ENCODE peak calls at places on chromosomes 5 and 9, in five cellular contexts. Z, D, P, Q and O are unnamed samples. For H3K4me1, the result is how much of the 10 kb centered on the place peaks cover.

GRCh38 chr5:140840978-140841962 is at the start of gene PCDHA8:
- DNase-seq in Z (no peak), D (no peak), P (no peak), Q (no peak), O (no peak)

GRCh38 chr5:136036991-136037705 is 8.4 kb downstream of the TGFBI start:
- DNase-seq in D (no peak), Q (no peak), P (peak), Z (peak), O (no peak)

GRCh38 chr5:107933326-107933725 is 262.6 kb upstream of the EFNA5 start:
- DNase-seq in Z (no peak), Q (no peak), D (no peak), P (no peak), O (no peak)

GRCh38 chr9:89802809-89803355 is 198.1 kb downstream of the GADD45G start:
- DNase-seq in Q (peak), P (no peak), Z (no peak), D (peak), O (peak)

GRCh38 chr5:160230686-160231527 is 1.6 kb downstream of the FABP6 start:
- DNase-seq in Q (no peak), D (peak), Z (no peak), P (no peak), O (no peak)

GRCh38 chr5:65760504-65761275 is 38.7 kb downstream of the NLN start:
- DNase-seq in P (peak), Q (no peak), D (no peak), Z (peak), O (no peak)

GRCh38 chr5:172194985-172195774 is 1.2 kb downstream of the EFCAB9 start:
- DNase-seq in Z (no peak), Q (no peak), D (no peak), P (no peak), O (no peak)

GRCh38 chr5:63894690-63895089 is 67.6 kb downstream of the HTR1A start:
- DNase-seq in P (no peak), Q (no peak), Z (no peak), D (no peak), O (no peak)

GRCh38 chr5:63555874-63556273 is 406.4 kb downstream of the HTR1A start:
- DNase-seq in D (no peak), Q (no peak), Z (no peak), P (no peak), O (no peak)

GRCh38 chr5:145362261-145362660 is 472.9 kb downstream of the PRELID2 start:
- DNase-seq in P (no peak), Q (no peak), D (no peak), Z (no peak), O (no peak)

GRCh38 chr9:114221706-114222465 is 66.5 kb downstream of the COL27A1 start:
- DNase-seq in Q (no peak), D (no peak), P (no peak), Z (no peak), O (no peak)

GRCh38 chr9:37215456-37216229 is 95.3 kb downstream of the ZCCHC7 start:
- DNase-seq in P (no peak), D (no peak), Q (no peak), Z (no peak), O (no peak)

GRCh38 chr5:55044093-55044492 is 20.0 kb downstream of the GZMK start:
- DNase-seq in P (no peak), Q (no peak), D (no peak), Z (no peak), O (no peak)

GRCh38 chr5:74916831-74917710 is 50.9 kb upstream of the FAM169A start:
- DNase-seq in P (no peak), Z (no peak), Q (no peak), D (no peak), O (no peak)

GRCh38 chr9:130835441-130836298 is 616 bp downstream of the ABL1 start:
- DNase-seq in P (peak), Z (no peak), Q (no peak), D (peak), O (peak)

GRCh38 chr9:78121488-78121887 is 89.9 kb upstream of the GNAQ start:
- DNase-seq in P (peak), Q (peak), Z (peak), D (peak), O (peak)

GRCh38 chr5:149325166-149325735 is 20.0 kb upstream of the GRPEL2 start:
- DNase-seq in Z (no peak), D (no peak), Q (no peak), P (no peak), O (no peak)

GRCh38 chr9:116870566-116870965 is 183.5 kb downstream of the TRIM32 start:
- DNase-seq in Z (no peak), Q (no peak), P (no peak), D (no peak), O (no peak)

GRCh38 chr5:52956915-52957747 is 32.0 kb upstream of the ITGA2 start:
- DNase-seq in Q (no peak), Z (no peak), P (no peak), D (no peak), O (no peak)

GRCh38 chr9:6766606-6767005 is 8.8 kb downstream of the KDM4C start:
- DNase-seq in D (no peak), P (no peak), Z (no peak), Q (no peak), O (no peak)

GRCh38 chr9:69546265-69546664 is 125.9 kb downstream of the APBA1 start:
- DNase-seq in Q (no peak), Z (no peak), P (no peak), D (no peak), O (no peak)

GRCh38 chr5:42756630-42757601 is at the start of gene CCDC152:
- DNase-seq in D (peak), Q (no peak), Z (peak), P (peak), O (peak)

GRCh38 chr5:157189223-157189622 is 8.6 kb downstream of the ITK start:
- DNase-seq in Z (no peak), Q (no peak), P (no peak), D (no peak), O (no peak)

GRCh38 chr5:157186309-157187045 is 5.8 kb downstream of the ITK start:
- DNase-seq in Z (no peak), Q (no peak), P (no peak), D (no peak), O (no peak)

GRCh38 chr5:157184117-157184516 is 3.5 kb downstream of the ITK start:
- DNase-seq in D (no peak), Z (no peak), Q (no peak), P (no peak), O (no peak)

GRCh38 chr5:157188270-157188669 is 7.6 kb downstream of the ITK start:
- DNase-seq in Q (no peak), D (no peak), Z (no peak), P (no peak), O (no peak)

GRCh38 chr5:157187046-157187754 is 6.6 kb downstream of the ITK start:
- DNase-seq in D (no peak), Z (no peak), P (no peak), Q (no peak), O (no peak)
- H3K4me1 ChIP-seq in D (under half), Z (under half), P (half or more), Q (under half), O (under half)

GRCh38 chr5:99773290-99773689 is 761.9 kb upstream of the FAM174A start:
- DNase-seq in P (no peak), Q (no peak), D (no peak), Z (no peak), O (no peak)
- H3K4me1 ChIP-seq in P (under half), Q (under half), D (under half), Z (under half), O (under half)

GRCh38 chr5:134275822-134276221 is 49.9 kb upstream of the PPP2CA start:
- DNase-seq in D (no peak), Z (no peak), P (no peak), Q (no peak), O (no peak)
- H3K4me1 ChIP-seq in D (under half), Z (under half), P (under half), Q (under half), O (under half)

GRCh38 chr9:91157891-91158660 is 203.6 kb downstream of the AUH start:
- DNase-seq in D (no peak), P (no peak), Z (no peak), Q (no peak), O (no peak)

GRCh38 chr9:91160599-91161464 is 200.9 kb downstream of the AUH start:
- DNase-seq in Q (no peak), P (no peak), Z (no peak), D (no peak), O (no peak)

GRCh38 chr9:91159664-91160121 is 202.0 kb downstream of the AUH start:
- DNase-seq in Z (no peak), D (peak), Q (no peak), P (no peak), O (peak)

GRCh38 chr9:91160181-91160580 is 201.5 kb downstream of the AUH start:
- DNase-seq in D (no peak), Q (no peak), Z (no peak), P (no peak), O (no peak)

DNA sequence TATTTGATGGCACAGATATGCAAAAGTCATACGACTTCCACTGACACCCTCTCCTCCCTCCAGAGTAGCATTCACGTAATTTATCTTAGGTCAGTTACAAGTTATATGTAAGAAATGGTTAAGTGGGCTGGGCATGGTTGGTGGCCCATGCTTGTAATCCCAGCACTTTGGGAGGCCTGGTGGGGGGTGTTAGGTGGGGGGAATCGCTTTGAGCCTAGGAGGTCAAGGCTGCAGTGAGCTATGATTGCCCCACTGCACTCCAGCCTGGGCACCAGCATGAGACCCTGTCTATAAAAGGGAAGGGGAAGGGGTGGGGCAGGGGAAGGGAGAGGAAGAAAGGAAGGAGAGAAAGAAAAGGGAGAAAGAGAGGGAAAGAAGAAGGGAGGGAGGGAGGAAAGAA is 202.8 kb downstream of the AUH start:
- DNase-seq in P (no peak), Z (no peak), Q (no peak), D (no peak), O (no peak)
- H3K4me1 ChIP-seq in P (under half), Z (under half), Q (under half), D (under half), O (under half)

GRCh38 chr5:80195837-80196400 is 59.9 kb downstream of the SERINC5 start:
- DNase-seq in Q (no peak), D (no peak), Z (no peak), P (no peak), O (no peak)

GRCh38 chr5:80192507-80193241 is 63.2 kb downstream of the SERINC5 start:
- DNase-seq in D (peak), Q (peak), Z (no peak), P (no peak), O (no peak)

GRCh38 chr5:80191991-80192398 is 63.9 kb downstream of the SERINC5 start:
- DNase-seq in Z (peak), D (peak), Q (peak), P (peak), O (peak)

GRCh38 chr5:80193421-80193820 is 62.4 kb downstream of the SERINC5 start:
- DNase-seq in Q (no peak), Z (no peak), P (no peak), D (no peak), O (no peak)

GRCh38 chr5:80194470-80194869 is 61.4 kb downstream of the SERINC5 start:
- DNase-seq in P (no peak), Q (no peak), D (no peak), Z (no peak), O (no peak)
- H3K4me1 ChIP-seq in P (half or more), Q (under half), D (under half), Z (half or more), O (under half)